ENCODE peak calls at places on chromosomes 13 and 19, in five cellular contexts. D is H1, A is HepG2, E is GM12878, Z is K562. I is an unnamed sample.
A peak's percentile ranks its signal among the peaks of the same experiment; 100 is the strongest.

GRCh38 chr19:51473009-51473707 is 5.2 kb upstream of the CEACAM18 start:
- DNase-seq in D (peak; percentile 17), E (peak; percentile 15), Z (peak; percentile 74), A (peak; percentile 56), I (peak; percentile 59)

GRCh38 chr19:17105548-17105947 is 30.0 kb downstream of the MYO9B start:
- DNase-seq in D (no peak), A (no peak), E (peak; percentile 53), Z (no peak), I (no peak)

GRCh38 chr13:36163809-36164308 is 32.7 kb upstream of the DCLK1 start:
- DNase-seq in D (no peak), Z (no peak), A (no peak), E (no peak), I (no peak)

GRCh38 chr19:19214892-19215291 is 3.1 kb downstream of the NCAN start:
- DNase-seq in D (no peak), E (no peak), A (peak; percentile 30), Z (peak; percentile 80), I (no peak)

GRCh38 chr19:29098863-29099481 is 114.0 kb downstream of the UQCRFS1 start:
- DNase-seq in E (no peak), D (no peak), A (no peak), Z (no peak), I (no peak)

GRCh38 chr19:42423462-42424344 is 3.5 kb downstream of the LIPE start:
- DNase-seq in D (no peak), E (no peak), A (no peak), Z (no peak), I (peak; percentile 84)

GRCh38 chr19:15048885-15049541 is at the start of gene CASP14:
- DNase-seq in Z (no peak), D (no peak), A (no peak), E (no peak), I (no peak)

GRCh38 chr13:20609145-20609544 is 42.2 kb downstream of the IFT88 start:
- DNase-seq in D (no peak), A (no peak), E (no peak), Z (no peak), I (no peak)

GRCh38 chr19:5171711-5172110 is 168.9 kb downstream of the PTPRS start:
- DNase-seq in Z (no peak), A (peak; percentile 17), D (no peak), E (no peak), I (peak; percentile 72)

GRCh38 chr19:35739275-35740107 is 2.8 kb downstream of the IGFLR1 start:
- DNase-seq in A (no peak), D (no peak), E (no peak), Z (no peak), I (no peak)

GRCh38 chr13:59823495-59823894 is 340.2 kb downstream of the DIAPH3 start:
- DNase-seq in D (no peak), E (no peak), Z (no peak), A (no peak), I (no peak)

GRCh38 chr13:30133976-30134375 is 173.4 kb downstream of the KATNAL1 start:
- DNase-seq in E (no peak), A (no peak), Z (no peak), D (no peak), I (no peak)

GRCh38 chr19:53007200-53008054 is 6.3 kb upstream of the ERVV-1 start:
- DNase-seq in D (no peak), Z (peak; percentile 12), A (no peak), E (no peak), I (no peak)

GRCh38 chr13:20351279-20352022 is 119.3 kb upstream of the GJB6 start:
- DNase-seq in D (no peak), E (no peak), Z (no peak), A (no peak), I (no peak)

GRCh38 chr13:40271511-40271910 is 394.9 kb downstream of the FOXO1 start:
- DNase-seq in A (no peak), E (no peak), D (no peak), Z (no peak), I (no peak)

GRCh38 chr13:23681253-23681652 is 111.0 kb downstream of the TNFRSF19 start:
- DNase-seq in D (no peak), A (no peak), E (no peak), Z (no peak), I (no peak)

GRCh38 chr19:10508707-10509106 is 5.6 kb upstream of the KEAP1 start:
- DNase-seq in D (no peak), A (no peak), E (no peak), Z (no peak), I (no peak)

GRCh38 chr19:2050349-2050990 is 574 bp downstream of the MKNK2 start:
- DNase-seq in E (no peak), Z (peak; percentile 42), A (no peak), D (no peak), I (no peak)

GRCh38 chr19:51242881-51243280 is 8.0 kb upstream of the SIGLECL1 start:
- DNase-seq in Z (no peak), A (no peak), D (no peak), E (no peak), I (no peak)

GRCh38 chr13:98033277-98034247 is 80.1 kb downstream of the IPO5 start:
- DNase-seq in D (no peak), A (peak; percentile 85), Z (no peak), E (no peak), I (peak; percentile 16)

GRCh38 chr13:30705672-30706071 is 29.7 kb upstream of the ALOX5AP start:
- DNase-seq in A (no peak), D (no peak), E (no peak), Z (no peak), I (no peak)

DNA sequence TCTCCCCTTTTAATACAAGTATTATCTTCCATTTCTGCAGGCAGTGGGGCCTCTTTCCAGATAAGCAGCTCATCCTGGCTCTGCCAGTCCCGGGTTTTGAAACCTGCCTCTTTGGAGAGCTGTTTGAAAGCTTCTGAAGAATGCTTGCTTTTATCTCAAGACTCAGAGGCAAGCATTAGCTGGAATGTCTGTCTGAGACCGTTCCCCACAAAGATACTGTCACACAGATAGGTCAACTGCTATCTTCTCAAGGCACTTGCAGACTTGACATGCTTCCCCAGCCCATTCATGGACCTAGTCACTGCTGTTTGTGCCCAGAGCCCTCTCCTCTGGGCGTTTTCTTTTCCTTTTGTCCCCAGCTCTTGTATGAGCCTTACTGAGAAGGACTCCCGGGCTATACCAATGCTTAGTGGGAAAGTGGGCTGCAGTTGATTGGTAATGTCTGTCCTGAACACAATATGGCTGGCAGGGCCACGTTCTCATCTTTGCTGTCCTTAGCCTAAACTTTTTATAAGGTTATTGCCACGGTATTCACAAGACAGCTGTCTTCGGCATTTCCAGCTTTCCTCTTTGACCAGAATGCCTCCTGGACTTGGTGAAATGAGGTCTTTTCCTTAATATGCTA is 13.4 kb downstream of the SERP2 start:
- DNase-seq in D (no peak), A (no peak), E (no peak), Z (peak; percentile 30), I (no peak)
- H2AFZ ChIP-seq in D (peak overlapping the region; percentile 34), A (no peak overlapping the region), E (no peak overlapping the region), Z (peak overlapping the region; percentile 69), I (no peak overlapping the region)

DNA sequence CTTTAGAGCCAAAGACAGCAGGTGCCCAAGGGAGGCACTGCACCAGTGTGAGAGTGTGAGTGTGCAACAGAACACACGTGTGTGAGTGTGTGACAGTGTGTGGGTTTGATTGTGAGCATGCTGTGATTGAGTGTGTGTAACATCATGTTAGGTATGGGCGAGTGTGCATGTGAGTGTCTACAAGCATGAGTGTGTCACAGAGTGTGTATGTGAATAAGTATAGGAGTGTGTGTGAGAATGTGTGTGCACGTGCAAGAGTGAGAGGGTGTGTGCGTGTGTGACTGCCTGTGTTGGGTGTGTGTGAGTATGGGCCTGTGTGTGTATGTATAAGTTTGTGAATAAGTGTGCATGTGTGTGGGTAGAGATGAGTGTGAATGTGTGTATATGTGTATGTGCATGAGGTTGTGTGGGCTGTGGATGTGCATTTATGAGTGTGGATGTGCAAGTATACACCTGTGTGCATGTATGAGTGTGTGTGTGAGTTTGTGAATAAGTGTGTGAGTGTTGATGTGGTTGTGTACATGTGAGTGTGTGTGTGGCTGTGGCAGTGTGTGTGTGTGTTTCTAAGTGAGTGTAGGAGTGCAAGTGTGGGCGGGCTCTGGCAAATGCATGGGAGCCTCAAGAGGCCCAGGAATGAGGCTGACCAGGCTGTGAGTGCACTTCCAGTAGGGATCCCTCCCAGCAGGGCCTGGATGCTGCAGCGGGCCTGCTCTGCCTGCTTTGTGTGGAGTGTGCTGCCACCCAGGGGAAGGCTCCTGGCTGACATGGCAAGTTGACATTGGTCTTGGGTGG is 198.4 kb downstream of the COL4A1 start:
- DNase-seq in E (no peak), Z (no peak), D (peak; percentile 50), A (peak; percentile 51), I (peak; percentile 53)
- TF ChIP-seq SP1 in E (no peak), Z (no peak), D (no peak), A (no peak), I (no peak)

GRCh38 chr13:43058836-43059235 is 35.5 kb downstream of the DNAJC15 start:
- DNase-seq in E (no peak), A (no peak), D (no peak), Z (no peak), I (no peak)

GRCh38 chr13:43054803-43055802 is 31.7 kb downstream of the DNAJC15 start:
- DNase-seq in E (no peak), D (no peak), Z (no peak), A (peak; percentile 75), I (no peak)

GRCh38 chr13:43057653-43058317 is 34.4 kb downstream of the DNAJC15 start:
- DNase-seq in D (no peak), Z (no peak), E (no peak), A (peak; percentile 97), I (peak; percentile 68)

GRCh38 chr13:43061496-43062280 is 38.3 kb downstream of the DNAJC15 start:
- DNase-seq in A (no peak), E (no peak), D (no peak), Z (no peak), I (no peak)

DNA sequence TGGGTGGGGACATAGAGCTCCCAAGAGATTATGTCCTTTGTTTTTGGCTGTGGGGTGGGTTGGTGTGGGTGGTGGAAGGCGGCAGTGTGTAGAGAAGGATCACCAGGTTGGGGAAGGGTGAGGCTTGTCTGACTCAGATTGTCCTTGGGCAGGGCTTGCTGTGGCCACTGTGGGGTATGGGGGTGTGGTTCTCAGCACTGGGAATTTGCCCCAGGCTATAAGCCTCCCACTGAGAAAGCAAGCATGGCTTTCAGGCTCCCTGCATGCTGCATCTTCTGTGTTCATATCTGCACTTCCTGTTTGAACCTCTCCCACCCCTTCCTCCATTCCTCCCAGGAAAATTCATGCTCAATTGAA is 34.9 kb downstream of the DNAJC15 start:
- DNase-seq in E (no peak), Z (no peak), A (peak; percentile 46), D (no peak), I (peak; percentile 87)
- TF ChIP-seq YY1 in E (no peak), Z (no peak), A (no peak), D (no peak), I (peak; percentile 9)

DNA sequence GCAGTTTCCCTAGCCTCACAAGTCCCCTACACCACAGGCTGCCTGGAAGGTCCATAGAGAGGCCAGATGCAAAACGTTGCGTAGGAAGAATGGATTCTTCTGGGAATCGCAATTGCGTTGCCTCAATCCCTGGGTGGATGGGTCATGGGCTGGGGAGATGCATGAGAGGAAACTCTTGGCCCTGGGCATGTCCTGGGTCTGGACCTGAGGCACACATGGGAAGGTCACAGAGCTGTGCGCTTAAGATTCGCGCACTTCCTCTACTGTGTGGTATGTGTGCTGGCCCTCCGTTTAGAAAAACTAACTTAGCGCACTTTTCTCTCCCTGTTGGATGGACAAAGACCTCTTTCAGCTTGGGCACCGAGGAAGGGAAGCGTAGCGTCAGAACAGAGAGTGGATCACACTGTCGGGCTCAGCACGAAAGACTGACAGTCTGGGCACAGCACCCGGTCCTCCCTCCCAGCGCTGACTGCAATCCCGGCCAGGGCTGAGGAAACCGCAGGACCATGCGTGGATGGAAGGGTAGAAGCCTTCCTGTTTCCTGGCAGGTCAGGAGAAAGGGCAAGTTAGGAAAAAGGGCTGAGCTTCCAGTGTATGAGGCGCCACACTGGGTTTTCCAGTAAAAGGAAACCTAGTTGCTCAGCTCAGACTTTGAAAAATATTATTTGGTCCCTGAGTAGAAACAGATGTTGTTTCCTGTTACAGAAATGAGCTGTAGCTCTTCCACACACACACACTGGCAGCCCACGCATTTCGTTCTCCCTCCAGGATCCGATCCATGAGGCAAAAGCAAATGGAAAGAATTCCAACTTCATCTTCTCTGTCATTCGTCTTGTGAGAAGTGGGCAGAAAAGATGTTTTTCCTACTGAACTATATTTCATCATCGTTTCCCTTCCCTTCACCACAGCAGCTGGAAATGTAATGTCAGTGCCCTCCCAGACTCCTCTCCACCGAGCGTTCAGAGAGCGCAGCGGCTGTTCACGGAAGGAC is 86.0 kb downstream of the ING1 start:
- DNase-seq in Z (no peak), D (no peak), A (no peak), E (no peak), I (no peak)
- H2AFZ ChIP-seq in Z (no peak overlapping the region), D (no peak overlapping the region), A (no peak overlapping the region), E (no peak overlapping the region), I (no peak overlapping the region)